ENCODE peak calls at places on chromosomes 12 and 14, in nine cellular contexts. G is activated CD4-positive, alpha-beta T cell treated with anti-CD3 and anti-CD28 coated beads for 48 hours; Q is cardiac muscle cell; M is activated gamma-delta T cell treated with anti-CD3 and anti-CD28 coated beads, Interleukin-2, amount 50 U/mL, for 16 hours; Y is A549; K is RCC 7860; O is NCI-H1105; W is AG10803; N is NCI-H1694 treated with DMSO at 0.1 percent for 48 hours. J is an unnamed sample.

GRCh38 chr12:5966486-5967095 is 21.5 kb upstream of the ANO2 start:
- DNase-seq in O (no peak), Y (no peak), Q (no peak), M (no peak), W (no peak), N (no peak), K (no peak), G (no peak), J (no peak)

GRCh38 chr14:89845346-89845745 is 109.2 kb downstream of the EFCAB11 start:
- DNase-seq in G (no peak), Y (peak; percentile 78), O (no peak), Q (peak; percentile 85), W (peak; percentile 85), M (no peak), K (no peak), N (no peak), J (no peak)

GRCh38 chr14:78566017-78566858 is 396.1 kb downstream of the NRXN3 start:
- DNase-seq in Y (peak; percentile 62), O (peak; percentile 88), N (peak; percentile 93), G (peak; percentile 82), K (peak; percentile 13), Q (peak; percentile 72), W (peak; percentile 68), M (peak; percentile 7), J (peak; percentile 73)

GRCh38 chr12:106585862-106586534 is 3.2 kb downstream of the RFX4 start:
- DNase-seq in K (no peak), Y (peak; percentile 50), G (peak; percentile 39), Q (no peak), O (peak; percentile 59), N (no peak), W (no peak), M (no peak), J (no peak)

GRCh38 chr14:50218501-50218900 is 12.9 kb downstream of the SOS2 start:
- DNase-seq in Y (no peak), O (no peak), K (no peak), Q (no peak), N (no peak), G (no peak), W (no peak), M (no peak), J (no peak)

GRCh38 chr12:46265734-46266133 is 3.1 kb downstream of the SLC38A1 start:
- DNase-seq in O (no peak), M (no peak), G (peak; percentile 56), W (no peak), N (no peak), Y (no peak), Q (no peak), K (no peak), J (no peak)

GRCh38 chr12:95943231-95943842 is at the start of gene AMDHD1:
- DNase-seq in W (peak; percentile 40), Q (peak; percentile 55), G (peak; percentile 74), K (no peak), O (peak; percentile 30), M (peak; percentile 41), Y (peak; percentile 81), N (no peak), J (peak; percentile 56)

GRCh38 chr14:101029668-101030290 is 126.3 kb upstream of the RTL1 start:
- DNase-seq in W (no peak), Y (no peak), O (no peak), M (no peak), G (no peak), N (no peak), K (no peak), Q (no peak), J (no peak)

GRCh38 chr12:43551271-43551970 is 582 bp downstream of the ADAMTS20 start:
- DNase-seq in M (no peak), Y (no peak), O (no peak), G (no peak), N (no peak), W (no peak), K (no peak), Q (no peak), J (peak; percentile 16)

GRCh38 chr14:57179273-57179672 is 89.4 kb downstream of the EXOC5 start:
- DNase-seq in Q (no peak), K (no peak), O (no peak), G (no peak), N (no peak), M (no peak), Y (no peak), W (no peak), J (no peak)

GRCh38 chr12:25020621-25021243 is 71.8 kb upstream of the BCAT1 start:
- DNase-seq in N (no peak), Q (no peak), M (no peak), O (no peak), K (no peak), G (no peak), Y (no peak), W (no peak), J (no peak)

GRCh38 chr14:42013560-42013959 is 406.9 kb downstream of the LRFN5 start:
- DNase-seq in M (no peak), N (no peak), W (no peak), G (no peak), K (no peak), Q (no peak), O (no peak), Y (no peak), J (no peak)

GRCh38 chr14:20684662-20685456 is 499 bp downstream of the RNASE4 start:
- DNase-seq in Q (peak; percentile 75), W (peak; percentile 69), Y (peak; percentile 83), M (no peak), G (no peak), N (no peak), K (peak; percentile 10), O (peak; percentile 42), J (no peak)

GRCh38 chr14:101040538-101041442 is 137.3 kb upstream of the RTL1 start:
- DNase-seq in Y (no peak), G (no peak), W (no peak), O (no peak), N (no peak), Q (no peak), K (no peak), M (no peak), J (no peak)

GRCh38 chr14:91317381-91318313 is 73.1 kb upstream of the GPR68 start:
- DNase-seq in N (no peak), O (no peak), M (peak; percentile 71), G (peak; percentile 88), W (no peak), K (no peak), Q (peak; percentile 71), Y (no peak), J (no peak)

GRCh38 chr12:50901685-50902113 is 50.6 kb upstream of the HIGD1C start:
- DNase-seq in O (no peak), M (no peak), K (no peak), G (no peak), Q (no peak), N (no peak), W (no peak), Y (no peak), J (no peak)

GRCh38 chr12:12734054-12734453 is 16.9 kb downstream of the CDKN1B start:
- DNase-seq in G (no peak), Q (peak; percentile 30), K (no peak), W (peak; percentile 83), Y (no peak), M (no peak), O (no peak), N (no peak), J (no peak)

GRCh38 chr12:66279127-66279712 is 23.1 kb upstream of the HELB start:
- DNase-seq in M (peak; percentile 25), N (no peak), G (peak; percentile 44), Q (peak; percentile 64), W (no peak), K (no peak), O (peak; percentile 10), Y (peak; percentile 33), J (no peak)

GRCh38 chr14:93199031-93199430 is 7.8 kb downstream of the GON7 start:
- DNase-seq in Q (no peak), W (no peak), O (no peak), M (no peak), N (no peak), Y (no peak), K (no peak), G (no peak), J (no peak)

GRCh38 chr12:108570743-108571603 is 8.6 kb downstream of the ISCU start:
- DNase-seq in G (no peak), K (no peak), O (no peak), M (no peak), W (peak; percentile 75), Y (peak; percentile 58), N (peak; percentile 45), Q (peak; percentile 75), J (no peak)

GRCh38 chr12:52232233-52232915 is 669 bp upstream of the KRT7 start:
- DNase-seq in M (no peak), G (no peak), Y (no peak), Q (no peak), W (peak; percentile 42), O (no peak), N (no peak), K (no peak), J (no peak)

GRCh38 chr12:94265966-94266365 is 117.6 kb downstream of the PLXNC1 start:
- DNase-seq in G (no peak), Y (no peak), N (no peak), M (no peak), K (no peak), W (peak; percentile 79), Q (no peak), O (no peak), J (no peak)

J was measured in NT2/D1.